ENCODE peak calls at places on chromosomes 5 and 9, in six cellular contexts. V is CD8-positive, alpha-beta T cell; R is transverse colon; Y is gastrocnemius medialis; L is A549; Z is heart right ventricle. G is an unnamed sample.

GRCh38 chr5:32100230-32100629 is 73.9 kb downstream of the GOLPH3 start:
- DNase-seq in V (no peak), Y (no peak), Z (no peak), R (no peak), L (no peak), G (no peak)

GRCh38 chr9:34985311-34985899 is 4.1 kb upstream of the DNAJB5 start:
- DNase-seq in V (peak; percentile 29), Z (no peak), R (peak; percentile 71), L (peak; percentile 45), Y (no peak), G (no peak)

GRCh38 chr5:129899454-129899853 is 4.8 kb upstream of the CHSY3 start:
- DNase-seq in Y (no peak), L (no peak), V (no peak), Z (no peak), R (no peak), G (no peak)

GRCh38 chr5:36575367-36575781 is 31.0 kb upstream of the SLC1A3 start:
- DNase-seq in V (no peak), L (no peak), Y (no peak), R (no peak), Z (no peak), G (no peak)

GRCh38 chr9:89427621-89428221 is 70.2 kb downstream of the SEMA4D start:
- DNase-seq in R (no peak), L (no peak), V (peak; percentile 57), Y (no peak), Z (no peak), G (no peak)

GRCh38 chr9:97985058-97985861 is 2.1 kb downstream of the ANP32B start:
- DNase-seq in L (peak; percentile 24), Y (no peak), R (peak; percentile 44), V (no peak), Z (no peak), G (no peak)

GRCh38 chr5:90545511-90545910 is 13.1 kb upstream of the ADGRV1 start:
- DNase-seq in R (no peak), Y (no peak), V (no peak), Z (no peak), L (no peak), G (no peak)

GRCh38 chr9:99274016-99274415 is 51.9 kb downstream of the SEC61B start:
- DNase-seq in L (no peak), V (no peak), Z (no peak), Y (no peak), R (no peak), G (no peak)

GRCh38 chr5:142422426-142422825 is 97.6 kb upstream of the SPRY4 start:
- DNase-seq in Z (no peak), R (no peak), V (no peak), L (no peak), Y (no peak), G (no peak)

GRCh38 chr5:94693043-94693822 is 74.8 kb downstream of the SLF1 start:
- DNase-seq in Y (no peak), Z (no peak), R (no peak), V (no peak), L (no peak), G (no peak)

GRCh38 chr9:134835455-134835854 is 45.2 kb upstream of the FCN2 start:
- DNase-seq in L (no peak), Y (no peak), R (no peak), V (no peak), Z (no peak), G (no peak)
- H3K4me3 ChIP-seq in L (no peak overlapping the region), Y (no peak overlapping the region), R (no peak overlapping the region), V (no peak overlapping the region), Z (no peak overlapping the region), G (no peak overlapping the region)

GRCh38 chr5:140575309-140575708 is 10.7 kb downstream of the SLC35A4 start:
- DNase-seq in V (no peak), Z (peak; percentile 58), Y (no peak), L (no peak), R (peak; percentile 71), G (no peak)
- TF ChIP-seq CTCF in V (no peak), Z (peak; percentile 30), Y (no peak), L (peak; percentile 30), R (peak; percentile 18), G (no peak)

DNA sequence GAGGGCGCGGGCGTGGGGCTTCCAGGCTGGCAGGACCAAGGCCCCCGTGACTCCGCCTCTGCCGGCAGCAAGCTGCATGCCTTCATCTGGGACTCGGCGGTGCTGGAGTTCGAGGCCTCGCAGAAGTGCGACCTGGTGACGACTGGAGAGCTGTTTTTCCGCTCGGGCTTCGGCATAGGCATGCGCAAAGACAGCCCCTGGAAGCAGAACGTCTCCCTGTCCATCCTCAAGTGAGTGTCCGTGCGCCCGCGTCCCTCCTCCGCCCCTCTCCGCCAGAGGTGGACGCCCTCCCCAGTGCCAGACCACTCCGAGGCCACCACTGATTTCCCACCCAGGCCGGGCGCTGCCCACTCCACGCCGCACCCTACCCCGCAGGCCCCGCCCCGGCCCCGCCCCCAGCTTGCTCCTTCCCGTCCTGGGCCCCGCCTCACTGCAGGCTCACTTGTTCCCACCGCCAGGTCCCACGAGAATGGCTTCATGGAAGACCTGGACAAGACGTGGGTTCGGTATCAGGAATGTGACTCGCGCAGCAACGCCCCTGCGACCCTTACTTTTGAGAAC is 6.7 kb downstream of the LRRC26 start:
- DNase-seq in Z (no peak), R (no peak), L (no peak), Y (no peak), V (no peak), G (no peak)
- H3K4me3 ChIP-seq in Z (peak overlapping the region; percentile 41), R (no peak overlapping the region), L (peak overlapping the region; percentile 38), Y (no peak overlapping the region), V (no peak overlapping the region), G (no peak overlapping the region)

GRCh38 chr5:153066281-153066680 is 424.2 kb upstream of the GRIA1 start:
- DNase-seq in R (no peak), Y (no peak), Z (no peak), V (no peak), L (no peak), G (no peak)
- TF ChIP-seq CTCF in R (no peak), Y (no peak), Z (no peak), V (no peak), L (no peak), G (no peak)

G was measured in GM12864.